ENCODE peak calls at places on chromosomes 4 and X, in eight cellular contexts. T, E, J, A, G, B, V and N are unnamed samples.

GRCh38 chr4:24642941-24643628 is 58.7 kb upstream of the DHX15 start:
- DNase-seq in A (peak), E (no peak), B (no peak), T (peak), J (peak), G (no peak), V (no peak), N (no peak)

GRCh38 chrX:115367455-115367854 is 77.9 kb downstream of the LUZP4 start:
- DNase-seq in G (no peak), E (no peak), B (no peak), A (no peak), T (peak), V (no peak), J (no peak), N (no peak)

GRCh38 chr4:30191902-30192301 is 528.3 kb upstream of the PCDH7 start:
- DNase-seq in A (no peak), J (no peak), B (no peak), G (no peak), V (no peak), T (no peak), E (no peak), N (no peak)

GRCh38 chr4:53477038-53477565 is 99.7 kb downstream of the FIP1L1 start:
- DNase-seq in T (no peak), E (no peak), J (no peak), B (no peak), V (no peak), G (no peak), A (no peak), N (no peak)

GRCh38 chrX:68929332-68930150 is 100.7 kb downstream of the EFNB1 start:
- DNase-seq in A (peak), J (no peak), E (no peak), V (no peak), B (peak), G (no peak), T (peak), N (no peak)

GRCh38 chrX:123504047-123504446 is 228.8 kb downstream of the THOC2 start:
- DNase-seq in V (no peak), T (no peak), E (no peak), J (no peak), G (no peak), A (no peak), B (no peak), N (no peak)

GRCh38 chr4:42133006-42133405 is 19.4 kb downstream of the BEND4 start:
- DNase-seq in T (no peak), B (no peak), V (no peak), A (no peak), E (no peak), J (no peak), G (no peak), N (no peak)

GRCh38 chrX:118370921-118371624 is 25.2 kb downstream of the WDR44 start:
- DNase-seq in A (no peak), E (no peak), B (no peak), V (no peak), T (no peak), J (peak), G (no peak), N (no peak)

GRCh38 chr4:176971576-176972105 is 178.9 kb upstream of the VEGFC start:
- DNase-seq in G (no peak), V (no peak), T (no peak), E (no peak), B (no peak), A (no peak), J (no peak), N (no peak)

GRCh38 chr4:88115587-88115986 is 42.9 kb downstream of the ABCG2 start:
- DNase-seq in A (no peak), E (no peak), V (no peak), G (no peak), B (no peak), T (no peak), J (no peak), N (no peak)

GRCh38 chr4:10461091-10461849 is 4.0 kb upstream of the ZNF518B start:
- DNase-seq in G (no peak), J (no peak), V (no peak), B (peak), E (peak), A (no peak), T (peak), N (no peak)

GRCh38 chr4:169869487-169869886 is 111.7 kb upstream of the HPF1 start:
- DNase-seq in G (no peak), J (no peak), T (no peak), B (no peak), E (no peak), V (no peak), A (peak), N (no peak)

GRCh38 chr4:150582881-150583286 is 933 bp downstream of the MAB21L2 start:
- DNase-seq in A (no peak), T (no peak), B (no peak), J (no peak), V (no peak), G (no peak), E (no peak), N (no peak)

GRCh38 chr4:53962516-53963225 is 101.7 kb downstream of the CHIC2 start:
- DNase-seq in T (peak), B (no peak), V (peak), J (peak), A (peak), G (no peak), E (no peak), N (no peak)

GRCh38 chr4:149029056-149029651 is 586.9 kb upstream of the NR3C2 start:
- DNase-seq in B (peak), J (no peak), A (no peak), V (no peak), E (no peak), G (no peak), T (no peak), N (no peak)

GRCh38 chr4:2281575-2282343 is 19.9 kb upstream of the MXD4 start:
- DNase-seq in A (no peak), G (peak), V (no peak), B (peak), J (no peak), E (no peak), T (no peak), N (no peak)

GRCh38 chr4:98446499-98447375 is 185.6 kb downstream of the RAP1GDS1 start:
- DNase-seq in T (no peak), J (no peak), G (peak), V (no peak), A (peak), E (no peak), B (peak), N (no peak)

GRCh38 chr4:37757121-37757520 is 69.4 kb upstream of the PGM2 start:
- DNase-seq in E (no peak), A (no peak), T (no peak), J (no peak), B (no peak), V (no peak), G (peak), N (no peak)

GRCh38 chr4:16122784-16123183 is 39.0 kb upstream of the PROM1 start:
- DNase-seq in J (no peak), G (peak), V (no peak), E (no peak), B (no peak), T (no peak), A (no peak), N (no peak)

GRCh38 chrX:153816821-153817220 is 13.5 kb downstream of the PDZD4 start:
- DNase-seq in B (no peak), V (no peak), E (no peak), A (no peak), G (no peak), J (no peak), T (no peak), N (no peak)

GRCh38 chrX:40005290-40006011 is 92.3 kb downstream of the BCOR start:
- DNase-seq in E (no peak), V (no peak), G (no peak), J (no peak), B (no peak), A (no peak), T (no peak), N (no peak)

GRCh38 chrX:53284684-53285447 is 3.5 kb upstream of the IQSEC2 start:
- DNase-seq in J (no peak), A (no peak), G (peak), B (peak), T (peak), E (no peak), V (no peak), N (peak)

GRCh38 chr4:174314770-174315169 is 31.1 kb downstream of the CEP44 start:
- DNase-seq in A (no peak), V (no peak), B (no peak), G (no peak), T (peak), E (no peak), J (peak), N (no peak)

GRCh38 chr4:160864253-160864652 is 1299.5 kb downstream of the FSTL5 start:
- DNase-seq in G (no peak), J (no peak), E (no peak), B (no peak), T (no peak), V (no peak), A (no peak), N (no peak)

GRCh38 chr4:89700766-89701165 is 136.2 kb downstream of the SNCA start:
- DNase-seq in B (no peak), G (no peak), A (no peak), V (no peak), E (no peak), J (no peak), T (no peak), N (no peak)